ENCODE peak calls at places on chromosomes 1 and 21, in four cellular contexts. W is WTC11, E is anterior cingulate cortex, H is HL-60. J is an unnamed sample.

GRCh38 chr1:197811769-197812168 is 36.5 kb upstream of the DENND1B start:
- DNase-seq in E (no peak), H (no peak), W (no peak), J (no peak)

GRCh38 chr1:21264913-21265312 is 25.4 kb downstream of the ECE1 start:
- DNase-seq in H (no peak), W (no peak), E (no peak), J (no peak)

GRCh38 chr1:15851251-15852035 is 3.9 kb downstream of the SPEN start:
- DNase-seq in H (no peak), E (no peak), W (no peak), J (no peak)

GRCh38 chr1:30864681-30865080 is 43.9 kb downstream of the SDC3 start:
- DNase-seq in W (no peak), E (no peak), H (no peak), J (no peak)

GRCh38 chr1:229508823-229509337 is 739 bp upstream of the NUP133 start:
- DNase-seq in W (no peak), H (no peak), E (no peak), J (no peak)

GRCh38 chr1:65963161-65963888 is 170.6 kb downstream of the PDE4B start:
- DNase-seq in H (no peak), E (no peak), W (no peak), J (no peak)

GRCh38 chr1:46413596-46413985 is 19.5 kb downstream of the FAAH start:
- DNase-seq in E (no peak), H (no peak), W (peak; percentile 71), J (peak; percentile 76)

GRCh38 chr21:46115441-46116188 is 17.7 kb downstream of the COL6A2 start:
- DNase-seq in E (no peak), W (peak; percentile 5), H (no peak), J (no peak)

GRCh38 chr1:179129702-179130473 is 48.0 kb downstream of the TOR3A start:
- DNase-seq in W (no peak), E (no peak), H (peak; percentile 15), J (no peak)

GRCh38 chr1:242477944-242478343 is 46.6 kb downstream of the PLD5 start:
- DNase-seq in E (no peak), H (no peak), W (no peak), J (no peak)

GRCh38 chr1:89540406-89540970 is 15.9 kb downstream of the LRRC8B start:
- DNase-seq in E (no peak), W (no peak), H (no peak), J (no peak)

GRCh38 chr1:37691497-37692077 is 729 bp upstream of the CDCA8 start:
- DNase-seq in H (peak; percentile 48), W (peak; percentile 17), E (no peak), J (no peak)

GRCh38 chr1:114439369-114439768 is 71.6 kb downstream of the TRIM33 start:
- DNase-seq in E (no peak), W (no peak), H (no peak), J (no peak)

J was measured in iPS-NIHi11.